ENCODE peak calls at places on chromosomes 4 and X, in six cellular contexts. T, C, A, M, F and V are unnamed samples.

GRCh38 chr4:95625020-95625419 is 76.2 kb upstream of the UNC5C start:
- DNase-seq in T (no peak), C (no peak), A (no peak), M (no peak), F (no peak), V (no peak)

GRCh38 chr4:168496834-168497233 is at the start of gene PALLD:
- DNase-seq in T (peak; percentile 14), C (peak; percentile 61), A (no peak), M (no peak), F (peak; percentile 62), V (no peak)

GRCh38 chr4:7374571-7374970 is 60.2 kb downstream of the PSAPL1 start:
- DNase-seq in T (no peak), C (no peak), A (no peak), M (no peak), F (no peak), V (no peak)

GRCh38 chr4:26076000-26076587 is 162.1 kb downstream of the SMIM20 start:
- DNase-seq in T (peak; percentile 92), C (no peak), A (no peak), M (no peak), F (peak; percentile 89), V (peak; percentile 45)

GRCh38 chrX:70234355-70234754 is at the start of gene AWAT1:
- DNase-seq in T (no peak), C (no peak), A (no peak), M (no peak), F (no peak), V (no peak)

GRCh38 chr4:135838889-135839288 is 1637.3 kb upstream of the PABPC4L start:
- DNase-seq in T (peak; percentile 8), C (no peak), A (no peak), M (no peak), F (peak; percentile 1), V (peak; percentile 35)

GRCh38 chr4:39369301-39369700 is 3.1 kb upstream of the RFC1 start:
- DNase-seq in T (peak; percentile 68), C (no peak), A (no peak), M (no peak), F (no peak), V (no peak)

GRCh38 chr4:183541081-183542045 is 36.5 kb downstream of the ING2 start:
- DNase-seq in T (no peak), C (no peak), A (no peak), M (no peak), F (peak; percentile 45), V (no peak)

GRCh38 chr4:150827226-150827625 is 187.9 kb downstream of the LRBA start:
- DNase-seq in T (no peak), C (no peak), A (no peak), M (no peak), F (no peak), V (no peak)

GRCh38 chrX:11462136-11462535 is 168.9 kb downstream of the AMELX start:
- DNase-seq in T (no peak), C (no peak), A (no peak), M (no peak), F (peak; percentile 68), V (peak; percentile 52)

GRCh38 chrX:70444326-70445196 is at the start of gene DLG3:
- DNase-seq in T (peak; percentile 22), C (no peak), A (no peak), M (no peak), F (peak; percentile 68), V (no peak)

GRCh38 chr4:78706302-78706701 is 69.8 kb upstream of the BMP2K start:
- DNase-seq in T (no peak), C (no peak), A (no peak), M (no peak), F (no peak), V (no peak)

GRCh38 chr4:16082424-16083216 is 1.2 kb downstream of the PROM1 start:
- DNase-seq in T (no peak), C (peak; percentile 25), A (no peak), M (peak; percentile 54), F (peak; percentile 16), V (no peak)

GRCh38 chrX:152037183-152037582 is 62.7 kb upstream of the GABRE start:
- DNase-seq in T (no peak), C (no peak), A (no peak), M (no peak), F (no peak), V (no peak)

GRCh38 chr4:99886146-99886545 is 8.1 kb downstream of the LAMTOR3 start:
- DNase-seq in T (no peak), C (no peak), A (no peak), M (no peak), F (peak; percentile 60), V (no peak)

GRCh38 chr4:8665406-8666360 is 73.1 kb downstream of the CPZ start:
- DNase-seq in T (no peak), C (no peak), A (no peak), M (no peak), F (no peak), V (no peak)

GRCh38 chrX:41895826-41896225 is 27.5 kb downstream of the CASK start:
- DNase-seq in T (no peak), C (no peak), A (no peak), M (no peak), F (no peak), V (peak; percentile 32)

GRCh38 chr4:56468097-56468422 is 643 bp downstream of the SRP72 start:
- DNase-seq in T (no peak), C (no peak), A (no peak), M (peak; percentile 50), F (peak; percentile 54), V (no peak)

GRCh38 chrX:22078117-22078516 is 46.0 kb downstream of the PHEX start:
- DNase-seq in T (no peak), C (no peak), A (no peak), M (no peak), F (no peak), V (no peak)

GRCh38 chrX:3320471-3321046 is 25.9 kb downstream of the MXRA5 start:
- DNase-seq in T (no peak), C (no peak), A (no peak), M (no peak), F (peak; percentile 4), V (no peak)

GRCh38 chrX:104310084-104310483 is 55.4 kb upstream of the ESX1 start:
- DNase-seq in T (peak; percentile 13), C (no peak), A (no peak), M (no peak), F (peak; percentile 61), V (no peak)

GRCh38 chrX:44945736-44946135 is 72.7 kb downstream of the KDM6A start:
- DNase-seq in T (peak; percentile 3), C (no peak), A (no peak), M (no peak), F (no peak), V (no peak)

GRCh38 chrX:154516655-154517100 is 646 bp upstream of the FAM3A start:
- DNase-seq in T (peak; percentile 68), C (no peak), A (no peak), M (no peak), F (peak; percentile 68), V (no peak)

GRCh38 chrX:154513662-154514204 is 2.3 kb downstream of the FAM3A start:
- DNase-seq in T (no peak), C (no peak), A (no peak), M (no peak), F (no peak), V (no peak)

GRCh38 chrX:154515803-154516654 is at the start of gene FAM3A:
- DNase-seq in T (peak; percentile 91), C (peak; percentile 93), A (no peak), M (peak; percentile 96), F (peak; percentile 93), V (peak; percentile 69)

GRCh38 chrX:154519389-154519788 is 3.4 kb upstream of the FAM3A start:
- DNase-seq in T (no peak), C (no peak), A (no peak), M (no peak), F (no peak), V (no peak)

GRCh38 chrX:154517101-154517781 is 1.2 kb upstream of the FAM3A start:
- DNase-seq in T (no peak), C (no peak), A (no peak), M (peak; percentile 28), F (no peak), V (no peak)
- H3K4me3 ChIP-seq in T (peak overlapping the region; percentile 71), C (peak overlapping the region; percentile 37), A (no peak overlapping the region), M (no peak overlapping the region), F (peak overlapping the region; percentile 45), V (peak overlapping the region; percentile 7)

GRCh38 chrX:153820601-153821000 is 9.7 kb downstream of the PDZD4 start:
- DNase-seq in T (no peak), C (no peak), A (no peak), M (no peak), F (no peak), V (no peak)

GRCh38 chrX:153819398-153820083 is 10.8 kb downstream of the PDZD4 start:
- DNase-seq in T (no peak), C (no peak), A (no peak), M (no peak), F (no peak), V (no peak)

GRCh38 chrX:153816821-153817220 is 13.5 kb downstream of the PDZD4 start:
- DNase-seq in T (peak; percentile 58), C (no peak), A (no peak), M (no peak), F (no peak), V (no peak)

GRCh38 chrX:153817291-153817690 is 13.1 kb downstream of the PDZD4 start:
- DNase-seq in T (no peak), C (no peak), A (no peak), M (no peak), F (no peak), V (no peak)

GRCh38 chrX:153818571-153819397 is 11.6 kb downstream of the PDZD4 start:
- DNase-seq in T (peak; percentile 57), C (no peak), A (no peak), M (peak; percentile 23), F (peak; percentile 35), V (no peak)
- H3K4me3 ChIP-seq in T (peak overlapping the region; percentile 16), C (peak overlapping the region; percentile 37), A (peak overlapping the region; percentile 40), M (no peak overlapping the region), F (peak overlapping the region; percentile 25), V (peak overlapping the region; percentile 32)

GRCh38 chr4:140138428-140138827 is 15.6 kb downstream of the MAML3 start:
- DNase-seq in T (no peak), C (no peak), A (no peak), M (no peak), F (no peak), V (no peak)
- H3K4me3 ChIP-seq in T (no peak overlapping the region), C (no peak overlapping the region), A (no peak overlapping the region), M (no peak overlapping the region), F (no peak overlapping the region), V (no peak overlapping the region)

DNA sequence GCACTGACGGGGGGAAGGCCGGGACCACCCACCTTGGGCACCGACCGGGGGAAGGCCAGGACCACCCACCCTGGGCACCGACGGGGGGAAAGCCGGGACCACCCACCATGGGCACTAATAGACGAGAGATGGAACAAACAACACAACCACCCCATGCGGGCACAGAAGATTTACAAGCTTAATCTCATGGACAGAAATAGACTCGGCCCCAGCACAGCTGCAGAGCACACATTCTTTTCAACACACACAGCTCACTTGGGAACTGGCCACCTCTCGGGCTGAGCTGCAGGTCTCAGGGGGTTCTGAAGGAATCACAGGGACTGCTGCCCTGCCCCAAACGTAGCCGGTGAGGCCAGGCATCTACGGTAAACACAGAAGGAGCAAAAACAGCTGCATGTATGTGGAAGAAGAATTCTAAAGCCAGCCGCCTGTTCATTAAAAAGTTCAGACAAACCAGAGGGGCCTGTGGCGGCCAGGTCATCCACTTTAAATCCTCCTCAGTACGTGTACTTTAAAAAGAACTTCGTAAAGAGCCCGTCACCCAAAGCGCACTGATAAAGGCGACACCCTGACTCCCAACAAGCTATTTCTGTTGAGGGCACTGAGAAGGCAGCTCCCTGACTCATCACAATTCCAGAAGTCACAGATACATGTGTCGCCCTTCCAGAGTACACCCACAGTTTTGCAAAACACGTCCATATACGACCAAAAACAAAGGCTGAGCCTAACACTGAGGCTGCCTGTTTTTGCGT is 17.7 kb downstream of the PPP2R3B start:
- DNase-seq in T (peak; percentile 19), C (peak; percentile 55), A (no peak), M (no peak), F (peak; percentile 70), V (peak; percentile 25)
- H3K4me3 ChIP-seq in T (no peak overlapping the region), C (no peak overlapping the region), A (no peak overlapping the region), M (no peak overlapping the region), F (no peak overlapping the region), V (no peak overlapping the region)